ENCODE peak calls at places on chromosomes 2 and 18, in five cellular contexts. L is CD8-positive, alpha-beta memory T cell; S is Caco-2; Q is breast epithelium; Z is left ventricle myocardium inferior. U is an unnamed sample.

GRCh38 chr2:138893746-138894145 is 113.6 kb upstream of the NXPH2 start:
- DNase-seq in Z (no peak), Q (no peak), S (no peak), L (no peak), U (no peak)

GRCh38 chr2:166013878-166014277 is 60.3 kb upstream of the TTC21B start:
- DNase-seq in L (no peak), S (no peak), Z (no peak), Q (no peak), U (no peak)

GRCh38 chr2:203812294-203813221 is 55.0 kb upstream of the CTLA4 start:
- DNase-seq in L (no peak), Z (no peak), S (peak; percentile 24), Q (no peak), U (no peak)

GRCh38 chr2:75547345-75548035 is 13.2 kb downstream of the EVA1A start:
- DNase-seq in S (no peak), Z (no peak), Q (no peak), L (no peak), U (no peak)

GRCh38 chr18:51345848-51346391 is 148.4 kb upstream of the MEX3C start:
- DNase-seq in S (no peak), Q (no peak), Z (no peak), L (no peak), U (no peak)

GRCh38 chr2:240955306-240956101 is 42.9 kb upstream of the SNED1 start:
- DNase-seq in S (no peak), Z (no peak), Q (peak; percentile 20), L (no peak), U (peak; percentile 1)

GRCh38 chr2:44674473-44675299 is 266.8 kb upstream of the SIX3 start:
- DNase-seq in L (no peak), Q (no peak), Z (no peak), S (no peak), U (no peak)

GRCh38 chr2:113872201-113872600 is 17.7 kb upstream of the ACTR3 start:
- DNase-seq in Q (no peak), S (no peak), Z (no peak), L (no peak), U (no peak)

GRCh38 chr18:58862404-58862803 is 2.3 kb upstream of the ZNF532 start:
- DNase-seq in Z (no peak), S (no peak), L (no peak), Q (no peak), U (no peak)

GRCh38 chr2:231332388-231332787 is 63.1 kb upstream of the B3GNT7 start:
- DNase-seq in L (no peak), S (no peak), Q (no peak), Z (no peak), U (no peak)

GRCh38 chr2:201203916-201204654 is 21.1 kb downstream of the CASP10 start:
- DNase-seq in Q (no peak), L (no peak), S (no peak), Z (no peak), U (no peak)

GRCh38 chr18:79496978-79497637 is 101.4 kb downstream of the NFATC1 start:
- DNase-seq in S (no peak), Q (no peak), L (no peak), Z (peak; percentile 29), U (no peak)

GRCh38 chr18:13545514-13545913 is 180.8 kb downstream of the FAM210A start:
- DNase-seq in Q (no peak), L (no peak), Z (no peak), S (no peak), U (no peak)

GRCh38 chr2:102618452-102619413 is 620 bp upstream of the SLC9A2 start:
- DNase-seq in Q (no peak), S (peak; percentile 80), Z (no peak), L (no peak), U (peak; percentile 75)

GRCh38 chr2:65228249-65228750 is 669 bp downstream of the ACTR2 start:
- DNase-seq in L (peak; percentile 68), Z (no peak), S (no peak), Q (no peak), U (no peak)

GRCh38 chr2:162258686-162259085 is 15.4 kb upstream of the FAP start:
- DNase-seq in L (no peak), S (no peak), Q (no peak), Z (no peak), U (no peak)

GRCh38 chr18:55185391-55185790 is 226.1 kb upstream of the CCDC68 start:
- DNase-seq in S (no peak), L (no peak), Z (no peak), Q (no peak), U (no peak)

GRCh38 chr2:130963849-130964793 is 127.4 kb downstream of the ARHGEF4 start:
- DNase-seq in S (no peak), Z (no peak), L (no peak), Q (no peak), U (no peak)
- H3K27me3 ChIP-seq in S (no peaks in the 10 kb centered on the region), Z (peaks cover 93% of the 10 kb centered on the region), L (peaks cover 18% of the 10 kb centered on the region), Q (peaks cover 66% of the 10 kb centered on the region), U (peaks cover 44% of the 10 kb centered on the region)

GRCh38 chr2:242044206-242044590 is 174.7 kb downstream of the RTP5 start:
- DNase-seq in L (no peak), Z (no peak), S (no peak), Q (no peak), U (no peak)
- H3K27me3 ChIP-seq in L (no peaks in the 10 kb centered on the region), Z (peaks cover 78% of the 10 kb centered on the region), S (no peaks in the 10 kb centered on the region), Q (peaks cover 73% of the 10 kb centered on the region), U (peaks cover 42% of the 10 kb centered on the region)

DNA sequence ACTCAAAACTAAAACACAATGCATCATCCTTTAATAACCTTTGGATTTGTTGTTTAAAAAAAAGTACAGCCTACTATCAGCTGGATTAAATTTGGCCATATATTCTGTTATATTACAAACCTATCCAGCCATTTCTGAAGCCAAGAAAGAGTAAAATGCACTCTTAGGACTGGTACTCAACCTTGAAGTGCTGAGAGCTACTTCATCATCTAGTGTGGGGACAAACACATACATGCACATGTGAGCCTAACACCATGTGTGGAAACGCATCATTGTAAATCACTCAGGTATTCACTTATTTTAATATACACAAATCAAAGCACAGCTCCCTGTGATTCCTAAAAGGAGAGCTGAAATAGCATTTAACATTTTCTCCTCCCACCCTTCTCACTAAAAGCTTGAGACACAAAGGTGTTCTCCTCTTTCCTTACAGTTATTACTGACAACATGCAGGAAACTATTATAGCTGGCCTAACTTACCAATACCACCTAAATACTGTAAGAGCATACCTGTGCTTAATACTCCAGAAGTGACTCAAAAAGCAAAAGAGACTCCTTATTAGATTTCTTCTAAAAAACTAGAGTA is 7.5 kb downstream of the BAZ2B start:
- DNase-seq in Z (no peak), L (no peak), Q (no peak), S (no peak), U (no peak)
- H3K27me3 ChIP-seq in Z (no peaks in the 10 kb centered on the region), L (no peaks in the 10 kb centered on the region), Q (no peaks in the 10 kb centered on the region), S (no peaks in the 10 kb centered on the region), U (no peaks in the 10 kb centered on the region)

GRCh38 chr2:88320374-88320773 is 132.1 kb downstream of the FOXI3 start:
- DNase-seq in Q (no peak), L (no peak), S (no peak), Z (no peak), U (no peak)
- H3K27me3 ChIP-seq in Q (no peaks in the 10 kb centered on the region), L (no peaks in the 10 kb centered on the region), S (no peaks in the 10 kb centered on the region), Z (peaks cover 31% of the 10 kb centered on the region), U (no peaks in the 10 kb centered on the region)

GRCh38 chr2:100192825-100193224 is 50.4 kb upstream of the AFF3 start:
- DNase-seq in L (no peak), Q (no peak), S (no peak), Z (no peak), U (no peak)

GRCh38 chr2:100189395-100189794 is 47.0 kb upstream of the AFF3 start:
- DNase-seq in S (no peak), L (no peak), Q (no peak), Z (no peak), U (no peak)

GRCh38 chr2:100193334-100193733 is 50.9 kb upstream of the AFF3 start:
- DNase-seq in L (no peak), Z (no peak), S (no peak), Q (no peak), U (no peak)

GRCh38 chr2:100194951-100195350 is 52.6 kb upstream of the AFF3 start:
- DNase-seq in Z (no peak), Q (no peak), L (no peak), S (no peak), U (no peak)

DNA sequence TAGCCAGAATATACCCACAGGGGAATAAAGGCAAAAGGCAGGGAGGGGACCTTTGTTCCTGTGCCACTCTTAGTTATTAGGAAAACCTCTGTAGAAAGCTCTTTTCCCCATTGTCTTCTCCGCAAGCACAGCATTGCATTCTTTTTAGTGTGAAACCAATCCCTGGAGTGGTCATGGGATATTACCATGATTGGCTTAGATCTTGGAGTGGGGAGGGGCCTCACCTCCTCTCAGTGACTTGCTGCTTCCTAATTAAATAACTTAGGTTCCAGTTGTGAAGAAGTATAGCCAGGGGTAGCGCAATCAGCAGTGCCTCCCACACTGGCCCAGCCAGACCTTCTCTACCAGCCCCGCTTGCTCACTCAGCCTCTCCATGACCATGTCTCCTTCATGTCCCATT is 49.9 kb upstream of the AFF3 start:
- DNase-seq in L (no peak), Q (no peak), S (no peak), Z (no peak), U (no peak)
- H3K27me3 ChIP-seq in L (no peaks in the 10 kb centered on the region), Q (no peaks in the 10 kb centered on the region), S (no peaks in the 10 kb centered on the region), Z (no peaks in the 10 kb centered on the region), U (no peaks in the 10 kb centered on the region)

GRCh38 chr2:11492720-11493119 is 26.8 kb upstream of the E2F6 start:
- DNase-seq in S (no peak), Z (no peak), Q (no peak), L (no peak), U (no peak)

GRCh38 chr2:11492244-11492643 is 26.3 kb upstream of the E2F6 start:
- DNase-seq in S (no peak), Q (no peak), Z (no peak), L (no peak), U (no peak)

GRCh38 chr2:11488809-11489208 is 22.8 kb upstream of the E2F6 start:
- DNase-seq in Z (no peak), S (no peak), L (no peak), Q (no peak), U (no peak)

GRCh38 chr2:11491348-11491930 is 25.5 kb upstream of the E2F6 start:
- DNase-seq in Q (no peak), Z (no peak), L (no peak), S (no peak), U (no peak)

DNA sequence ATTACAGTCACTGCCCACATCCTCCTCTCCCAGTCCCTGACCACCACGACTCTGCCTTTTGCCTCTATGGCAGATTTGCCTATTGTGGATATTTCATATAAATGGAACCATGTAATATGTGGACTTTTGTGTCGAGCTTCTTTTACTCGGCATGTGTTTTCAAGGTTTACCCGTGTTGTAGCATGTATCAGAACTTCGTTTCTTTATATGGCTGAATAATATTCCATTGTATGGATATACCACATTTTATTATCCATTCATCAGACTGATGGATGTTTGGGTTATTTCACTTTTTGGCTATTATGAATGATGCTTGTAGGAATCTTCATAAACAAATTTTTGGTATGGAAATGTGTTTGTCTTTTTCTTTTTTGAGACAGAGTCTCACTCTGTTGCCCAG is 24.2 kb upstream of the E2F6 start:
- DNase-seq in L (no peak), S (no peak), Q (no peak), Z (no peak), U (no peak)
- H3K27me3 ChIP-seq in L (peaks cover 10% of the 10 kb centered on the region), S (no peaks in the 10 kb centered on the region), Q (no peaks in the 10 kb centered on the region), Z (peaks cover 11% of the 10 kb centered on the region), U (no peaks in the 10 kb centered on the region)

U was measured in gastrocnemius medialis.